ENCODE peak calls at places on chromosome 5, in six cellular contexts. K is GM12878, V is HepG2, B is A549, F is K562, D is endothelial cell of umbilical vein. H is an unnamed sample.

GRCh38 chr5:141605523-141606277 is 13.1 kb downstream of the DIAPH1 start:
- DNase-seq in V (no peak), D (peak; percentile 88), F (peak; percentile 73), B (no peak), K (peak; percentile 87), H (peak; percentile 97)

GRCh38 chr5:7393921-7394799 is 1.8 kb upstream of the ADCY2 start:
- DNase-seq in K (no peak), F (no peak), D (no peak), V (no peak), B (no peak), H (no peak)

GRCh38 chr5:33441241-33441844 is 578 bp downstream of the TARS1 start:
- DNase-seq in V (peak; percentile 70), K (peak; percentile 21), B (peak; percentile 86), D (no peak), F (peak; percentile 79), H (peak; percentile 88)

GRCh38 chr5:68643064-68643463 is 427.5 kb downstream of the PIK3R1 start:
- DNase-seq in K (no peak), F (no peak), V (no peak), B (no peak), D (no peak), H (no peak)

GRCh38 chr5:33939863-33940262 is 3.7 kb downstream of the RXFP3 start:
- DNase-seq in V (no peak), F (no peak), K (no peak), B (no peak), D (no peak), H (peak; percentile 42)

GRCh38 chr5:107464403-107464802 is 206.3 kb downstream of the EFNA5 start:
- DNase-seq in V (no peak), K (no peak), D (peak; percentile 23), B (no peak), F (no peak), H (no peak)

GRCh38 chr5:168332042-168332441 is 40.6 kb downstream of the WWC1 start:
- DNase-seq in K (no peak), D (no peak), B (no peak), F (no peak), V (no peak), H (no peak)

GRCh38 chr5:74257645-74258328 is 382.7 kb downstream of the ENC1 start:
- DNase-seq in B (no peak), V (no peak), D (no peak), K (no peak), F (peak; percentile 42), H (peak; percentile 93)

GRCh38 chr5:10233505-10233904 is 16.2 kb downstream of the ATPSCKMT start:
- DNase-seq in V (peak; percentile 37), B (peak; percentile 79), F (peak; percentile 38), D (peak; percentile 31), K (no peak), H (peak; percentile 26)

GRCh38 chr5:95664204-95664786 is 17.7 kb downstream of the RFESD start:
- DNase-seq in F (no peak), D (peak; percentile 74), B (no peak), K (peak; percentile 11), V (peak; percentile 25), H (peak; percentile 49)

GRCh38 chr5:154418344-154418820 is 27.4 kb upstream of the SAP30L start:
- DNase-seq in F (no peak), K (no peak), D (no peak), B (no peak), V (no peak), H (no peak)

GRCh38 chr5:97107266-97107665 is 35.1 kb downstream of the LIX1 start:
- DNase-seq in B (no peak), K (no peak), D (no peak), V (no peak), F (no peak), H (no peak)

GRCh38 chr5:72441094-72441723 is 66.0 kb downstream of the ZNF366 start:
- DNase-seq in F (no peak), B (no peak), D (no peak), V (no peak), K (no peak), H (no peak)

GRCh38 chr5:29252390-29252789 is 1941.1 kb upstream of the CDH6 start:
- DNase-seq in B (no peak), K (no peak), V (peak; percentile 1), F (no peak), D (no peak), H (no peak)

GRCh38 chr5:41721521-41721920 is 148.7 kb downstream of the OXCT1 start:
- DNase-seq in B (no peak), K (no peak), D (no peak), F (no peak), V (no peak), H (no peak)

GRCh38 chr5:41728281-41728680 is 141.9 kb downstream of the OXCT1 start:
- DNase-seq in K (no peak), D (no peak), B (no peak), F (no peak), V (no peak), H (no peak)

DNA sequence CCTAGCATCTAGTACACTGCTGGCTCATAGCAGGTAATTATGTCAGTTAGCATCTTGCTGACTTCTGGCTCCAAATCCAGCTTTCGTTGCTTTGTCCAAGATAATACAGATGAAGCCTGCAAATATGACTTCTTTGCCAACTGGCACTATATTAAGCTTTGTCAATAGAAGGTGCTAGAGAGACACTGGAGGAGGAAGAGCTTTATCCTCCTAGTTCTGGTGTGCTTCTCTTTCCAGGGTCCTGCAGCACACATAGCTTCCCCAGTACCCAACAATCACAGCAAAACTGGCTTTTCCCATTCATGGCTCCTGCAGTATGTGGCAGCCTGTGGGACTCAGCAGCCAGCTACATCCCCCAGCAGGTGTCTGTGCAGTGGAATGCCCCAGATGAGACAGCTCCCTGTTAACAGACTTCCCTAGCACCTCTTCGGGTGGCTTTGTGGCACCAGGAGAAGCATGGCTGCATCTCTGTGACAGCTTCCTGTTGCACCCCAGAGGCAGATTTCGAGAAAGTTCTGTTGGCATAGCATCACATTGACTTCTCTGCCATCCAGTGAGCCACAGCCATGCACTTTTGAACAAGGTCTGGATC is 147.8 kb downstream of the OXCT1 start:
- DNase-seq in K (no peak), F (no peak), D (peak; percentile 26), V (no peak), B (no peak), H (no peak)
- TF ChIP-seq MYC in K (no peak), F (no peak), D (no peak), V (no peak), B (no peak), H (no peak)

GRCh38 chr5:150206780-150207115 is 16.9 kb downstream of the SLC6A7 start:
- DNase-seq in V (no peak), K (no peak), B (no peak), D (no peak), F (no peak), H (no peak)
- H3K4me3 ChIP-seq in V (no peak overlapping the region), K (no peak overlapping the region), B (no peak overlapping the region), D (no peak overlapping the region), F (no peak overlapping the region), H (no peak overlapping the region)

GRCh38 chr5:61000887-61001286 is 55.9 kb downstream of the NDUFAF2 start:
- DNase-seq in D (no peak), K (no peak), F (no peak), B (no peak), V (no peak), H (no peak)
- TF ChIP-seq MAX in D (no peak), K (no peak), F (no peak), B (no peak), V (no peak), H (no peak)

GRCh38 chr5:139482050-139482889 is at the start of gene STING1:
- DNase-seq in B (no peak), D (peak; percentile 90), V (peak; percentile 63), K (peak; percentile 41), F (peak; percentile 88), H (peak; percentile 98)
- TF ChIP-seq MYC in B (no peak), D (no peak), V (no peak), K (no peak), F (no peak), H (no peak)

GRCh38 chr5:179264641-179265528 is 80.4 kb downstream of the ADAMTS2 start:
- DNase-seq in B (no peak), V (peak; percentile 41), K (no peak), F (no peak), D (no peak), H (no peak)
- H3K4me3 ChIP-seq in B (no peak overlapping the region), V (peak overlapping the region; percentile 66), K (no peak overlapping the region), F (no peak overlapping the region), D (no peak overlapping the region), H (no peak overlapping the region)

GRCh38 chr5:35924122-35924949 is 14.1 kb downstream of the CAPSL start:
- DNase-seq in F (no peak), D (no peak), K (no peak), V (no peak), B (no peak), H (no peak)
- TF ChIP-seq MAX in F (no peak), D (no peak), K (no peak), V (no peak), B (no peak), H (no peak)

GRCh38 chr5:53257806-53258373 is 148.3 kb upstream of the MOCS2 start:
- DNase-seq in F (no peak), B (no peak), D (no peak), K (no peak), V (no peak), H (no peak)

GRCh38 chr5:53259176-53259575 is 149.6 kb upstream of the MOCS2 start:
- DNase-seq in D (no peak), V (no peak), K (no peak), B (no peak), F (no peak), H (no peak)

GRCh38 chr5:53260446-53260845 is 150.9 kb upstream of the MOCS2 start:
- DNase-seq in F (no peak), B (no peak), D (no peak), K (no peak), V (no peak), H (no peak)

GRCh38 chr5:53253421-53253871 is 143.9 kb upstream of the MOCS2 start:
- DNase-seq in F (no peak), D (no peak), V (no peak), B (no peak), K (no peak), H (no peak)

DNA sequence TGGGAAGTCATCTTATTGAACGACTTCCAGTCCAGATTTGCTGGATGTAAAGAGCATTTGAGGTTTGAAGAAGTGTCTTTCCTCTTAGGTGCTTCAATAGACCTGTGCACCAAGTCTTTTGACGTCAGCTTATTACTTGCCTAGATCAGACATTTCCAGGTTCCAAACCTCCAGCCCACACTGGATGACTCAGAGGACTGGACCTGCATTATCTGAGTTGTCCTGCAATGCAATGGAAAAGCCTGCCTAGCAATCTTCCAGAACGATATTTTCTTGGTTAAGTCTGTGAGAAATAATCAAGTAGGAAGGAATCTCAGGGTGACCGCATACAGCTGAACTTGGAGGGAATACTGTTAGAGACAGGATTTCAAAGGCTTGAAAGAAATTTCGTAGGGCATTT is 147.2 kb upstream of the MOCS2 start:
- DNase-seq in V (no peak), B (no peak), K (no peak), F (peak; percentile 11), D (no peak), H (no peak)
- TF ChIP-seq MYC in V (no peak), B (no peak), K (no peak), F (no peak), D (no peak), H (no peak)